ENCODE peak calls at places on chromosomes 4 and X, in ten cellular contexts. W, D, P, S, G, X, Y, Q, C and R are unnamed samples. For H3K36me3, the result is how much of the 10 kb centered on the place peaks cover.

GRCh38 chrX:113274801-113275200 is 434.2 kb upstream of the AMOT start:
- DNase-seq in P (no peak), D (no peak), S (no peak), Y (no peak), X (no peak), G (no peak), C (no peak), W (no peak), Q (no peak), R (no peak)

GRCh38 chrX:37378399-37378798 is 29.2 kb downstream of the PRRG1 start:
- DNase-seq in C (no peak), S (peak), Y (no peak), X (no peak), W (peak), Q (no peak), D (no peak), P (no peak), G (no peak), R (no peak)

GRCh38 chr4:141899541-141899940 is 263.2 kb downstream of the IL15 start:
- DNase-seq in D (no peak), X (no peak), P (no peak), W (no peak), Y (no peak), G (peak), C (no peak), S (no peak), Q (no peak), R (no peak)

GRCh38 chrX:38799995-38800394 is 1.3 kb upstream of the MID1IP1 start:
- DNase-seq in X (no peak), D (peak), W (no peak), Y (no peak), G (no peak), P (no peak), S (no peak), C (no peak), Q (no peak), R (peak)

GRCh38 chr4:55920571-55920970 is 28.2 kb upstream of the CEP135 start:
- DNase-seq in S (no peak), C (no peak), Q (no peak), D (no peak), G (no peak), W (no peak), Y (no peak), P (no peak), X (no peak), R (no peak)

GRCh38 chr4:92234393-92235176 is 69.2 kb upstream of the GRID2 start:
- DNase-seq in Y (no peak), P (no peak), D (no peak), X (no peak), G (peak), S (no peak), W (peak), Q (no peak), C (no peak), R (no peak)

GRCh38 chrX:54492340-54492739 is 3.7 kb downstream of the FGD1 start:
- DNase-seq in D (no peak), X (peak), Y (no peak), G (peak), C (peak), W (peak), S (no peak), P (no peak), Q (no peak), R (no peak)

GRCh38 chr4:114109776-114110175 is 130.3 kb upstream of the ARSJ start:
- DNase-seq in C (no peak), S (no peak), W (no peak), P (no peak), Q (no peak), D (no peak), G (no peak), X (no peak), Y (no peak), R (no peak)

GRCh38 chr4:8345946-8346814 is 76.6 kb downstream of the HTRA3 start:
- DNase-seq in Y (no peak), D (no peak), P (no peak), C (no peak), W (no peak), G (no peak), Q (no peak), S (no peak), X (peak), R (no peak)

GRCh38 chrX:130714135-130714534 is 188.9 kb downstream of the ENOX2 start:
- DNase-seq in Q (no peak), D (no peak), Y (no peak), S (no peak), P (no peak), G (peak), C (no peak), X (no peak), W (no peak), R (peak)

GRCh38 chr4:186203391-186203802 is 12.0 kb downstream of the CYP4V2 start:
- DNase-seq in W (no peak), G (no peak), Q (no peak), X (no peak), Y (no peak), S (no peak), C (no peak), D (no peak), P (no peak), R (no peak)

GRCh38 chr4:153188966-153189801 is 15.1 kb upstream of the TRIM2 start:
- DNase-seq in S (no peak), P (no peak), D (no peak), C (no peak), X (no peak), Q (no peak), W (no peak), Y (no peak), G (peak), R (no peak)

GRCh38 chrX:24248042-24248441 is 65.8 kb downstream of the SUPT20HL2 start:
- DNase-seq in P (no peak), G (no peak), W (no peak), X (no peak), D (no peak), S (no peak), Y (no peak), Q (no peak), C (no peak), R (no peak)

GRCh38 chr4:40731792-40732245 is 17.9 kb upstream of the NSUN7 start:
- DNase-seq in Y (no peak), W (peak), G (no peak), Q (no peak), D (no peak), S (peak), C (no peak), X (no peak), P (no peak), R (peak)

GRCh38 chr4:101644516-101644915 is 146.0 kb upstream of the BANK1 start:
- DNase-seq in W (no peak), C (no peak), P (no peak), D (no peak), X (no peak), Q (no peak), G (no peak), Y (no peak), S (no peak), R (no peak)

GRCh38 chr4:165803005-165803404 is 70.0 kb upstream of the TLL1 start:
- DNase-seq in S (no peak), W (no peak), G (no peak), D (no peak), C (no peak), P (no peak), X (no peak), Y (no peak), Q (no peak), R (no peak)

GRCh38 chr4:149409186-149410056 is 406.2 kb downstream of the IQCM start:
- DNase-seq in X (peak), C (peak), P (no peak), W (peak), S (no peak), Y (no peak), Q (no peak), G (peak), D (no peak), R (peak)

GRCh38 chr4:88725143-88725542 is 27.5 kb upstream of the NAP1L5 start:
- DNase-seq in C (no peak), S (no peak), X (no peak), Q (no peak), D (no peak), G (no peak), P (no peak), W (no peak), Y (no peak), R (no peak)

GRCh38 chr4:98639523-98639922 is 18.9 kb downstream of the TSPAN5 start:
- DNase-seq in G (no peak), W (peak), P (no peak), Q (no peak), Y (peak), X (no peak), S (no peak), D (no peak), C (no peak), R (no peak)

GRCh38 chrX:1807301-1807731 is 192.5 kb downstream of the ASMT start:
- DNase-seq in W (no peak), S (no peak), X (no peak), C (no peak), Y (no peak), P (peak), G (peak), Q (no peak), D (no peak), R (no peak)

GRCh38 chr4:70703695-70704332 is 15.5 kb downstream of the UTP3 start:
- DNase-seq in D (no peak), P (peak), Y (no peak), Q (no peak), G (peak), S (peak), W (peak), C (no peak), X (no peak), R (no peak)

GRCh38 chrX:13169688-13170087 is 125.3 kb upstream of the FAM9C start:
- DNase-seq in S (no peak), D (no peak), W (no peak), X (no peak), P (no peak), Q (no peak), Y (no peak), C (no peak), G (no peak), R (no peak)

GRCh38 chrX:31845003-31845402 is 773.2 kb upstream of the FTHL17 start:
- DNase-seq in G (no peak), X (no peak), Y (no peak), C (no peak), D (no peak), S (no peak), P (no peak), W (no peak), Q (no peak), R (peak)

GRCh38 chr4:2378898-2379297 is 39.5 kb downstream of the ZFYVE28 start:
- DNase-seq in W (no peak), D (no peak), P (no peak), Y (no peak), S (no peak), Q (no peak), C (no peak), X (no peak), G (no peak), R (no peak)

GRCh38 chr4:42478941-42479340 is 81.7 kb downstream of the SHISA3 start:
- DNase-seq in G (peak), D (no peak), P (no peak), C (no peak), Y (no peak), X (no peak), W (no peak), Q (no peak), S (no peak), R (no peak)

GRCh38 chr4:86015412-86016350 is 344.2 kb downstream of the MAPK10 start:
- DNase-seq in C (no peak), W (no peak), X (no peak), Y (no peak), D (no peak), P (no peak), S (no peak), Q (no peak), G (no peak), R (no peak)

GRCh38 chr4:145842224-145842887 is 96.3 kb downstream of the ZNF827 start:
- DNase-seq in P (no peak), S (no peak), D (no peak), G (no peak), W (peak), Y (no peak), Q (no peak), C (no peak), X (no peak), R (peak)

GRCh38 chr4:145839151-145839550 is 99.5 kb downstream of the ZNF827 start:
- DNase-seq in C (no peak), Y (no peak), D (no peak), X (no peak), W (peak), S (no peak), Q (no peak), P (no peak), G (no peak), R (no peak)

GRCh38 chr4:145840162-145840768 is 98.4 kb downstream of the ZNF827 start:
- DNase-seq in W (peak), P (no peak), G (peak), Q (no peak), D (no peak), C (no peak), X (no peak), S (no peak), Y (peak), R (no peak)

GRCh38 chr4:145843148-145843547 is 95.5 kb downstream of the ZNF827 start:
- DNase-seq in Y (no peak), C (no peak), S (no peak), W (no peak), G (peak), Q (no peak), D (no peak), X (no peak), P (no peak), R (no peak)

GRCh38 chr4:145840801-145841200 is 97.8 kb downstream of the ZNF827 start:
- DNase-seq in S (no peak), W (no peak), D (no peak), Q (no peak), G (no peak), Y (no peak), X (no peak), P (no peak), C (no peak), R (no peak)
- H3K36me3 ChIP-seq in S (under half), W (under half), D (under half), Q (under half), G (under half), Y (under half), X (under half), P (under half), C (under half), R (under half)

GRCh38 chr4:4457803-4458550 is 71.1 kb downstream of the NSG1 start:
- DNase-seq in S (no peak), Y (no peak), X (no peak), W (peak), D (no peak), C (no peak), G (no peak), P (no peak), Q (no peak), R (no peak)
- H3K36me3 ChIP-seq in S (half or more), Y (under half), X (half or more), W (half or more), D (under half), C (under half), G (under half), P (under half), Q (half or more), R (half or more)

GRCh38 chr4:38987491-38987890 is 44.7 kb downstream of the TMEM156 start:
- DNase-seq in S (no peak), P (no peak), X (no peak), W (no peak), G (no peak), C (no peak), Y (no peak), Q (no peak), D (no peak), R (no peak)
- H3K36me3 ChIP-seq in S (under half), P (under half), X (under half), W (under half), G (under half), C (under half), Y (under half), Q (under half), D (under half), R (under half)

DNA sequence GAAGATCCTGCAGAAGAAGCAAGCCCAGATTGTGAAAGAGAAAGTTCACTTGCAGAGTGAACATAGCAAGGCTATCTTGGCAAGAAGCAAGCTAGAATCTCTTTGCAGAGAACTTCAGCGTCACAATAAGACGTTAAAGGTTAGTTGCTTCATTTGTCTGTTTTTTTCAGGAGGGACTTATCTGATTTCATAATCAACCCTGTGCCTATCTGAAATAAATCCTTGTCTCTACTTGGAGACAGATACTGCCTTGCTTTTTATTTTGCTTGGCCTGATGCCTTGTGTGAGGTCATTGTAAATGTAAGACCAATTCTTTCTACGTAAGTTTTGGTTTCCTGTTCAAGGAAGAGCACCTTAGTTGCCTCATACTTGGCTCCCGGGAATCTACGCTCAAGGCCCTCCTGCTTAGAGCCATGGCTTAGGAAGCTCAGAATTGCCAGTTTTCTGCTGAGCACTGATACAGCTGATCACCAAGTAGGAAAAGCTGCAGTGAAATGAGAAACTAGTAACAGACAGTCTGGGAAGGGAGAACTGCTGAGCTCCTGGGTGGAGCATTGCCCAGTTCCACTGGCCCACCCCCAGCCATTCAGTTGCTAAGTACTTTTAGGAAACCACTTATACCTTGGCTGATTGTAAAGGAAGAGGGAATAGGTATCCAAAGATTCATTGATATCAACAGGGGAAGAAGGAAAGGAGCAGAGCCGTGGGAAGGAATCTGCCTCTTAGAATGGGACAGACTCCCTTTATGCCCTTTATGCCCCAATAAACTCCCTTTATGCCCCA is 41.8 kb downstream of the RBBP7 start:
- DNase-seq in Q (no peak), D (no peak), G (no peak), S (peak), P (no peak), X (no peak), W (peak), C (no peak), Y (no peak), R (peak)
- H3K36me3 ChIP-seq in Q (half or more), D (under half), G (under half), S (under half), P (under half), X (under half), W (half or more), C (under half), Y (under half), R (under half)

DNA sequence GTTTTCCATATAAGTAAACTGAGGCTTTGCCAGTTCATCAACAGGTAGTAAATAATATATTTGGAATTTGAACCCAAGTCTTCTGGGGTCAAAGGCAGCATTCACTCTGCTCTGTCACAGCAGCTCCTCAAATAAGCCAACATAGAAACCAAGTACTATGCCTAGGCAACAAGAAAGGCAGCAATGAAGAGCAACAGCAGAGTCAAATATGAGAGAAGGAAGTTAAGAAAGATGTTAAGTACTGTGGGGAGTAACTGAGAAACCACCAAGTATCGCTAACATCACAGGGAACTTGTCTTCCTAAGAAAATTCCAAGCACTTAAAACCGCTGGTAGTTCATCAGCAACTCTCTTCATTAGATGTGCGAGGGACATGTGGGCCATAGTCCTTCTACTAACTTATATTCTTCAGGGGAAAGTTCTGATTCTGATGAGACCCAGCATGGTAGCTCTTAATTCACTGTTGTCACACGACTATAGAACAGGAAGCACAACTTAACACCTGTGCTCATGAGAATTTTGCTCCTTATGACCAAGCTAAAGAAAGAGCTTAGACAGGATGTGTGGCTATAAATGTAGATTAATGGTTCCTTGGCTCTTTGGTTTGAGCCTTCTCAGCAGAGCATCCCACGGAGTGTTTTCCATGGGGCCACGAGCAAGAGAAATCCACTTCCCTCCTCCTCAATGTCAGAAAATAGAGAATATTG is 107.8 kb downstream of the AR start:
- DNase-seq in X (no peak), S (no peak), Y (no peak), Q (no peak), D (no peak), C (no peak), P (no peak), G (no peak), W (no peak), R (no peak)
- H3K36me3 ChIP-seq in X (under half), S (under half), Y (under half), Q (under half), D (under half), C (under half), P (under half), G (under half), W (under half), R (under half)

DNA sequence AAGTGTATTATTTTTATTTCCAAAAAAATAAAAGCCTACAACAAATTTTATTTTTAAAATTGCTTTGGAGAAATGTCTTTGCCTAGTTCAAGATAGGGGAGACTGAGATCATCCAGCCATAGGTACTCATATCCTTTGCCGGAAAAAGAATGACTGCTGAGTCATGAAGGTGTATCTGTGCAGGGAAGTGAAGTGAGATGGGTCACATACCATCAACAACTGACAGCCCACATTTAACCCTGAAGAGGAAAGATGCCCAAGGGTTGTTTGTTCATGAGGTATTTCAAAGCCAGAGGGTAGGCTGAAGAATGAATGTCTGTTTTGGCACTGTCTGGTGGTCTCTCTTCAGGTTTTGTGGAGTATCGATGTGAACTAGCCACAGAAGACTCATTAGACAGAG is 106.7 kb upstream of the TTC29 start:
- DNase-seq in C (no peak), W (no peak), S (no peak), D (no peak), Q (no peak), X (no peak), P (no peak), Y (no peak), G (peak), R (no peak)
- H3K36me3 ChIP-seq in C (under half), W (under half), S (under half), D (under half), Q (under half), X (under half), P (under half), Y (under half), G (under half), R (under half)

DNA sequence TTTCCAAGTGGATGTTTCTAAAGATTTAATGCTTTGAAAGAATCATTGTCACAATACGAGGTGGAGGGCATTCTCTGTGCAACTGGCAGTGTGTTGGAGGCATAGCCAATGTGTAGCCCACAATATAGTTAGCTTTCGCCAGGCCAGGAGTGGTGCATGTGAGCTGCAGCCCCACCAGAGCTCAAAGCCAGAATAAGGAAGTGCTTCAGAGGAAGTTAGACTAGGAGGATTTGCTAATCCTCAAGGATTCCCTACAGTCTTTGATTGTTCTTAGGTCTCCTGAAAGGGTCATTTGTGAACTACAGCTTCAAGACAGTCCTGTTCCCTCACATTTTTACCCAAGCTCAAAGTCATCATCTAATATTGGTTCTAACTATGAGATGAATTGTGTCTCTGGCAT is 16.4 kb downstream of the TRPC5OS start:
- DNase-seq in G (no peak), X (no peak), D (no peak), P (no peak), C (no peak), Q (no peak), Y (no peak), S (no peak), W (no peak), R (no peak)
- H3K36me3 ChIP-seq in G (under half), X (under half), D (under half), P (under half), C (under half), Q (under half), Y (under half), S (under half), W (under half), R (under half)

GRCh38 chr4:81538712-81539432 is 67.2 kb upstream of the RASGEF1B start:
- DNase-seq in S (no peak), C (no peak), D (no peak), Y (no peak), W (no peak), P (no peak), G (no peak), X (no peak), Q (no peak), R (no peak)

GRCh38 chr4:81546777-81547176 is 75.1 kb upstream of the RASGEF1B start:
- DNase-seq in S (no peak), D (no peak), P (no peak), Q (no peak), G (no peak), C (no peak), W (no peak), X (no peak), Y (no peak), R (no peak)

GRCh38 chr4:81541546-81541945 is 69.8 kb upstream of the RASGEF1B start:
- DNase-seq in D (no peak), G (no peak), P (no peak), W (no peak), C (no peak), Q (no peak), X (no peak), Y (no peak), S (no peak), R (no peak)
- H3K36me3 ChIP-seq in D (under half), G (under half), P (under half), W (under half), C (under half), Q (under half), X (under half), Y (under half), S (under half), R (under half)